ENCODE peak calls at places on chromosomes 6 and 20, in four cellular contexts. S is HepG2, E is HCT116, A is K562. K is an unnamed sample.

GRCh38 chr20:21063276-21063675 is 42.9 kb downstream of the LINC00237 start:
- DNase-seq in S (no peak), E (no peak), A (no peak), K (no peak)

GRCh38 chr6:48069280-48069679 is 41.7 kb downstream of the PTCHD4 start:
- DNase-seq in S (no peak), E (no peak), A (no peak), K (peak)

GRCh38 chr6:30829639-30830250 is 54.6 kb upstream of the DDR1 start:
- DNase-seq in S (peak), E (no peak), A (no peak), K (no peak)

GRCh38 chr6:44527191-44527960 is 139.9 kb downstream of the CDC5L start:
- DNase-seq in S (no peak), E (no peak), A (no peak), K (no peak)

GRCh38 chr6:129059650-129060049 is 176.7 kb downstream of the LAMA2 start:
- DNase-seq in S (no peak), E (no peak), A (no peak), K (no peak)

GRCh38 chr6:40634429-40634828 is 47.3 kb upstream of the LRFN2 start:
- DNase-seq in S (no peak), E (no peak), A (no peak), K (peak)

GRCh38 chr6:12911387-12911960 is 194.9 kb downstream of the PHACTR1 start:
- DNase-seq in S (peak), E (no peak), A (peak), K (peak)

GRCh38 chr6:86251106-86251505 is 608.4 kb upstream of the SYNCRIP start:
- DNase-seq in S (no peak), E (no peak), A (no peak), K (no peak)

GRCh38 chr20:19777311-19777710 is 19.3 kb downstream of the RIN2 start:
- DNase-seq in S (no peak), E (no peak), A (no peak), K (no peak)

GRCh38 chr6:142925575-142926110 is 19.3 kb downstream of the HIVEP2 start:
- DNase-seq in S (peak), E (no peak), A (no peak), K (no peak)

GRCh38 chr6:9126845-9127560 is 691.7 kb upstream of the SLC35B3 start:
- DNase-seq in S (no peak), E (peak), A (no peak), K (no peak)

GRCh38 chr6:132458887-132459604 is 53.9 kb downstream of the STX7 start:
- DNase-seq in S (no peak), E (no peak), A (no peak), K (no peak)

GRCh38 chr6:158222066-158222465 is 53.9 kb downstream of the GTF2H5 start:
- DNase-seq in S (no peak), E (no peak), A (no peak), K (no peak)

GRCh38 chr6:48449002-48449401 is 338.0 kb upstream of the PTCHD4 start:
- DNase-seq in S (no peak), E (no peak), A (no peak), K (no peak)

GRCh38 chr6:84072452-84072997 is 39.0 kb downstream of the MRAP2 start:
- DNase-seq in S (no peak), E (no peak), A (no peak), K (no peak)

GRCh38 chr20:16707674-16708073 is 22.2 kb upstream of the SNRPB2 start:
- DNase-seq in S (no peak), E (no peak), A (no peak), K (no peak)

GRCh38 chr6:139977887-139978332 is 603.5 kb upstream of the CITED2 start:
- DNase-seq in S (peak), E (no peak), A (no peak), K (no peak)

GRCh38 chr20:58950603-58951002 is 30.5 kb upstream of the NELFCD start:
- DNase-seq in S (no peak), E (no peak), A (no peak), K (no peak)

GRCh38 chr6:26158581-26159416 is 71.6 kb downstream of the HFE start:
- DNase-seq in S (no peak), E (no peak), A (peak), K (no peak)

GRCh38 chr6:42418739-42419138 is 33.0 kb downstream of the TRERF1 start:
- DNase-seq in S (no peak), E (no peak), A (no peak), K (no peak)

GRCh38 chr6:66866801-66867200 is 1159.8 kb upstream of the EYS start:
- DNase-seq in S (no peak), E (no peak), A (no peak), K (no peak)

GRCh38 chr6:13604546-13605416 is 10.4 kb upstream of the NOL7 start:
- DNase-seq in S (peak), E (no peak), A (no peak), K (no peak)

GRCh38 chr6:116492331-116493067 is 18.9 kb upstream of the CALHM5 start:
- DNase-seq in S (no peak), E (no peak), A (peak), K (no peak)

GRCh38 chr6:113833537-113833936 is 23.6 kb upstream of the MARCKS start:
- DNase-seq in S (no peak), E (no peak), A (no peak), K (no peak)

GRCh38 chr6:16585805-16586204 is 175.5 kb downstream of the ATXN1 start:
- DNase-seq in S (no peak), E (no peak), A (no peak), K (no peak)

GRCh38 chr6:137874204-137875001 is 7.3 kb downstream of the TNFAIP3 start:
- DNase-seq in S (no peak), E (no peak), A (no peak), K (no peak)

GRCh38 chr6:33040157-33040556 is 30.8 kb upstream of the HLA-DOA start:
- DNase-seq in S (no peak), E (no peak), A (no peak), K (no peak)

GRCh38 chr20:53517146-53517545 is 76.5 kb downstream of the ZNF217 start:
- DNase-seq in S (peak), E (no peak), A (no peak), K (no peak)

GRCh38 chr6:30964075-30964474 is 19.4 kb upstream of the MUC21 start:
- DNase-seq in S (no peak), E (no peak), A (no peak), K (no peak)

GRCh38 chr6:2492686-2493523 is 247.5 kb upstream of the GMDS start:
- DNase-seq in S (no peak), E (no peak), A (no peak), K (no peak)

GRCh38 chr6:57190140-57190539 is 18.0 kb downstream of the BAG2 start:
- DNase-seq in S (peak), E (no peak), A (no peak), K (no peak)

GRCh38 chr20:41619360-41620115 is 1.4 kb upstream of the CHD6 start:
- DNase-seq in S (no peak), E (no peak), A (no peak), K (peak)

GRCh38 chr20:61744691-61745396 is 320.8 kb downstream of the TAF4 start:
- DNase-seq in S (no peak), E (no peak), A (no peak), K (no peak)

GRCh38 chr6:11994875-11995461 is 17.1 kb upstream of the HIVEP1 start:
- DNase-seq in S (no peak), E (no peak), A (peak), K (no peak)

GRCh38 chr6:44493593-44493992 is 106.1 kb downstream of the CDC5L start:
- DNase-seq in S (no peak), E (no peak), A (no peak), K (no peak)

GRCh38 chr6:169824848-169825557 is 73.6 kb downstream of the ERMARD start:
- DNase-seq in S (no peak), E (no peak), A (no peak), K (no peak)

GRCh38 chr6:146700078-146700686 is 101.4 kb downstream of the ADGB start:
- DNase-seq in S (peak), E (peak), A (peak), K (peak)

GRCh38 chr20:39605908-39606307 is 643.8 kb downstream of the DHX35 start:
- DNase-seq in S (no peak), E (no peak), A (no peak), K (no peak)

GRCh38 chr6:53629120-53629477 is 36.5 kb downstream of the KLHL31 start:
- DNase-seq in S (no peak), E (no peak), A (no peak), K (no peak)

GRCh38 chr6:135108692-135109091 is 54.1 kb upstream of the HBS1L start:
- DNase-seq in S (no peak), E (no peak), A (no peak), K (no peak)

GRCh38 chr6:135106611-135107010 is 52.0 kb upstream of the HBS1L start:
- DNase-seq in S (no peak), E (no peak), A (no peak), K (no peak)

GRCh38 chr6:135105299-135105698 is 50.7 kb upstream of the HBS1L start:
- DNase-seq in S (no peak), E (no peak), A (no peak), K (no peak)

GRCh38 chr6:135104199-135104598 is 49.6 kb upstream of the HBS1L start:
- DNase-seq in S (no peak), E (no peak), A (no peak), K (no peak)

DNA sequence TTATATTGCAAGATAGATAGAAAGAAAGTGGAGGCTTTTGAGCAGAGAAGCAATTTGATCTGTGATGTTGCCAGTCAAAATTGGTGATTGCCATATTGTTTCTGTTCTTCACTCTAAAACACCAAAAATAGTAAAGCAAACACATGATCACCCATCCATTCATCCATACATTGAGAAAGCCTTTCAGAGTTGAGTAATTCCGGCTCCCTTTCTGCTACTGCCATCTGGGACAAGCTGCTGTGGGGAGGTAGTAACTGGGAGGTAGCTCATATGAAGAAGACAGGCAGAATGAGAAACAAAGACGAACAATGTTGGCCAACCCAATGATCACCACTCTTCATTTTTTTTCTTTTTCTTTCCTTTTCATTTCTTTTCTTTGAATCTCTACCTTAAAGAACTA is 51.1 kb upstream of the HBS1L start:
- DNase-seq in S (no peak), E (no peak), A (no peak), K (no peak)
- TF ChIP-seq ELF1 in S (no peak), E (no peak), A (no peak), K (no peak)

GRCh38 chr6:35483892-35484645 is 12.8 kb downstream of the TEAD3 start:
- DNase-seq in S (no peak), E (no peak), A (no peak), K (no peak)

GRCh38 chr6:35484921-35485392 is 11.9 kb downstream of the TEAD3 start:
- DNase-seq in S (no peak), E (no peak), A (no peak), K (peak)

GRCh38 chr6:35485402-35485877 is 11.4 kb downstream of the TEAD3 start:
- DNase-seq in S (no peak), E (no peak), A (no peak), K (no peak)

GRCh38 chr6:35487653-35488516 is 9.0 kb downstream of the TEAD3 start:
- DNase-seq in S (no peak), E (no peak), A (no peak), K (peak)

DNA sequence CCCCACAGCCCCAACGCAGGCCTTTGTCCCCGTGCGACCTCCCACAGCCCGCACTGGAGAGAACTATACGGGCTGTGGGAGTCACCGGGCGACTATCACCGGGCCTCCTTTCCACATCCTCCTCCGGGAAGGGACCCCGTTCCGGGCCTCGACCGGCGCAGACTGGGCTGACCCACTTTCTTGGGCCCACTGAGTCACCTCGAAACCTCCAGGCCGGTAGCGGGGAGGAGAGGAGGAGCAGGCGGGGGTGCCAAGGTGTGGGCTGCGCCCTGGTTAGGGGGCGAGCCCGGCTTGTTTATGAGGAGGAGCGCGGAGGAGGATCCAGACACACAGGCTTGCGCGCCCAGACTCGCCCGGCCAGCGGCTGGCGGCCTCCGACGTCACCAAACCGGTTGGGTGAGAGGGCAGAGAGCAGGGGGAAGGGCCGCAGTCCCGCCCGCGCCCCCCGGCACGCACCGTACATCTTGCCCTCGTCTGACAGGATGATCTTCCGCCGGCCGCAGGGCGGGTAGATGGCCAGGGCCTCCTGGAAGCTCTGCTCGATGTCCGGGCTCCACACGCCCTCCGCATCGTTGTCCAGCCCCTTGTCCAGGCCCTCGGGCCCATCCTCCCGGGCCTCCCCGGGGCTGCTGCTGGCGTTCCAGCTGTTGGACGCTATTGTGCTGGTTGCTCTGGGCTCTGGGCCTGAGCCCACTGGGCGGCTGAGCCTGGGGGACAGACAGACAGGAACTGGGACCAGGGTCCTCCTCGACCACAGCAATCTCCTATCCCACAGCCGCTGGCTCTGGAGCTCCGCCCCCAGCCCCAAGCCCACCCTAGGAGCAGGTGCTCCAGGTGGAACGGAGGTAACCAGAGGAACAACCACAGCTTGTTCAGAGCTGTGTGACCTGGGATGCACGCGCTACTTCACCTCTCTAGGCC is 10.6 kb downstream of the TEAD3 start:
- DNase-seq in S (no peak), E (no peak), A (no peak), K (peak)
- H2AFZ ChIP-seq in S (no peak), E (no peak), A (no peak), K (no peak)

GRCh38 chr6:36358235-36358915 is 21.7 kb upstream of the BNIP5 start:
- DNase-seq in S (peak), E (no peak), A (peak), K (no peak)
- TF ChIP-seq ELF1 in S (no peak), E (no peak), A (peak), K (no peak)

DNA sequence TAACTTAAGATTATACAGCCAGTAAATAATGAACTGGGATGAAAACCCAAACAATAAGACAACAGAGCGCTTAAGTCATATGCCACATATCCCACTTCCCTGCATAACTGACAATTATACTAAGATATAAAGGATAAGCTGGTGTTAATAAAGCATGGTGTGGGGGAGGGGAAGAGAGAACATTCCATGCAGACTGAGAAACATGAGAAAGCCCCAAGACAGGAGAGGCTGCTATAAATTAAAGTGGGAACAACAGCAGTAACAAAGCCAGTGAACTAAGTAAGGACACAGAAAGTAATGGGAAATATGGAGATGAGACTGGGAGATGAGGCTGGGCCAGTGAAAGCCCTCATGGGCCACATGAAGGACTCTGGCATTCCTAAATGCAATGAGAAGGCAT is 41.4 kb downstream of the SESN1 start:
- DNase-seq in S (no peak), E (no peak), A (no peak), K (no peak)
- H2AFZ ChIP-seq in S (no peak), E (no peak), A (no peak), K (no peak)

DNA sequence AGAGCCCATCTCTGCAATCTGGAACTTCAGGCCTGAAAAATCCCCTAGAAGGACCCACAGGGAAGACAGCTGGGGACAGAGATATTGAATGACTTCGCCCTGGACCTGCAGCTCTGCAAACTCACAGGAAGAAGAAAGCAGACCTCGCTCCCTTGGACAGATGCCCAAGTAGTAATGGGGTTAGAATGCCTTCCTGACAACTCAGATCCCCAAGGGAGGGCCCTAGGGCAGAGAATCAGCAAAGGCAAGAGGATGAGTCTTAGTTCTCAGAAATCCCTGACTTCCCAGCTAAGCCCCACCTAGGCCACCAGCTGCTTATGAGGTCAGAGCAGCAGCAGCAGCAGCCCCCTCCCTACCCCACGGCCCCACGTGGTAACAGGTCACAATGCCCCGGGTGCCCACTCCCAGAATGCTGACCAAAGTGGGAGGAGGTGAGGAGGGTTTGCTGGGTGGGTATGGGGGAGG is at the start of gene C20orf141:
- DNase-seq in S (no peak), E (no peak), A (peak), K (peak)
- TF ChIP-seq ELF1 in S (no peak), E (no peak), A (no peak), K (no peak)

DNA sequence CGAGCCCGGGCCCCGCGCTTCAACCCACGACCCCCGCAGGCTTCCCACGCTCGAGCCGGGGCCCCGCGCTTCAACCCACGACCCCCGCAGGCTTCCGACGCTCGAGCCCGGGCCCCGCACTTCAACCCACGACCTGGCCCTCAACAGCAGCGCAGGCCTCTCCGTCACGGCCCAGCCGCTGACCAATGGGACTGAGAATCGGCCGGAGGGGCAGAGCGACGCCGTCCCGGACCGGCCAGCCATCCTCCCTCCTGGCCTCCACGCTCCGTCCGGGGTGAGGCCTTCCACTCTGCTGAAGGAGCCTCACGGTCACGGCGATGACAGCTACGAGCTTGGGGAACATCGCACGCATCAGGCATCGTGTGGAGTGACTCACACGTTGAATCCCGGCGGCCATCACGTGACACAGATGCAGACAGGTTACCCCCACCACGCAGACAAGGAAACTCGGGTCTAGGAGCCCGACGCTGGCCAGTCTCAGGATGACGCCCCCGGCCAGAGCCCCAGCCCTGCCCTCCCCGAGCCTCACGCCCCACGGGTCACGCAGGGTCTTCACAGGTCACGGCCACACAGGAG is 6.1 kb downstream of the KCNQ2 start:
- DNase-seq in S (no peak), E (no peak), A (no peak), K (no peak)
- H2AFZ ChIP-seq in S (no peak), E (no peak), A (no peak), K (no peak)

GRCh38 chr20:13267231-13267630 is 46.2 kb downstream of the ISM1 start:
- DNase-seq in S (no peak), E (no peak), A (no peak), K (no peak)

GRCh38 chr20:13263451-13263850 is 42.4 kb downstream of the ISM1 start:
- DNase-seq in S (no peak), E (no peak), A (no peak), K (no peak)

GRCh38 chr20:13262701-13263335 is 41.7 kb downstream of the ISM1 start:
- DNase-seq in S (no peak), E (no peak), A (no peak), K (no peak)

GRCh38 chr20:13265941-13266340 is 44.9 kb downstream of the ISM1 start:
- DNase-seq in S (no peak), E (no peak), A (no peak), K (no peak)

GRCh38 chr20:13264902-13265301 is 43.8 kb downstream of the ISM1 start:
- DNase-seq in S (no peak), E (no peak), A (no peak), K (no peak)
- TF ChIP-seq ELF1 in S (no peak), E (no peak), A (no peak), K (no peak)

GRCh38 chr6:168574075-168574698 is 133.2 kb downstream of the SMOC2 start:
- DNase-seq in S (no peak), E (no peak), A (no peak), K (no peak)
- H2AFZ ChIP-seq in S (no peak), E (no peak), A (no peak), K (no peak)